ENCODE peak calls at places on chromosomes 5 and 9, in five cellular contexts. One of them, this sample, is unnamed.

GRCh38 chr9:33659915-33660314 is 135.4 kb upstream of the PRSS3 start:
- DNase-seq in epithelial cell of esophagus: no peak
- DNase-seq in activated CD4-positive, alpha-beta T cell treated with anti-CD3 and anti-CD28 coated beads for 24 hours: no peak
- DNase-seq in activated CD8-positive, alpha-beta memory T cell treated with anti-CD3 and anti-CD28 coated beads, Interleukin-2, amount 50 U/mL, for 4 hours: no peak
- DNase-seq in OCI-LY7: no peak
- DNase-seq in this sample: no peak

GRCh38 chr9:3999706-4000105 is 300.2 kb downstream of the GLIS3 start:
- DNase-seq in epithelial cell of esophagus: no peak
- DNase-seq in activated CD4-positive, alpha-beta T cell treated with anti-CD3 and anti-CD28 coated beads for 24 hours: no peak
- DNase-seq in activated CD8-positive, alpha-beta memory T cell treated with anti-CD3 and anti-CD28 coated beads, Interleukin-2, amount 50 U/mL, for 4 hours: no peak
- DNase-seq in OCI-LY7: no peak
- DNase-seq in this sample: no peak

GRCh38 chr5:156326718-156327259 is at the start of gene SGCD:
- DNase-seq in epithelial cell of esophagus: peak
- DNase-seq in activated CD4-positive, alpha-beta T cell treated with anti-CD3 and anti-CD28 coated beads for 24 hours: no peak
- DNase-seq in activated CD8-positive, alpha-beta memory T cell treated with anti-CD3 and anti-CD28 coated beads, Interleukin-2, amount 50 U/mL, for 4 hours: no peak
- DNase-seq in OCI-LY7: no peak
- DNase-seq in this sample: peak

GRCh38 chr5:16934669-16935068 is 1.4 kb downstream of the MYO10 start:
- DNase-seq in epithelial cell of esophagus: peak
- DNase-seq in activated CD4-positive, alpha-beta T cell treated with anti-CD3 and anti-CD28 coated beads for 24 hours: no peak
- DNase-seq in activated CD8-positive, alpha-beta memory T cell treated with anti-CD3 and anti-CD28 coated beads, Interleukin-2, amount 50 U/mL, for 4 hours: no peak
- DNase-seq in OCI-LY7: no peak
- DNase-seq in this sample: no peak

GRCh38 chr5:59149271-59149670 is 566.4 kb downstream of the RAB3C start:
- DNase-seq in epithelial cell of esophagus: no peak
- DNase-seq in activated CD4-positive, alpha-beta T cell treated with anti-CD3 and anti-CD28 coated beads for 24 hours: no peak
- DNase-seq in activated CD8-positive, alpha-beta memory T cell treated with anti-CD3 and anti-CD28 coated beads, Interleukin-2, amount 50 U/mL, for 4 hours: no peak
- DNase-seq in OCI-LY7: no peak
- DNase-seq in this sample: no peak

GRCh38 chr5:34012791-34013190 is 4.9 kb upstream of the AMACR start:
- DNase-seq in epithelial cell of esophagus: no peak
- DNase-seq in activated CD4-positive, alpha-beta T cell treated with anti-CD3 and anti-CD28 coated beads for 24 hours: no peak
- DNase-seq in activated CD8-positive, alpha-beta memory T cell treated with anti-CD3 and anti-CD28 coated beads, Interleukin-2, amount 50 U/mL, for 4 hours: no peak
- DNase-seq in OCI-LY7: no peak
- DNase-seq in this sample: no peak

GRCh38 chr5:148910216-148910615 is 83.8 kb downstream of the ADRB2 start:
- DNase-seq in epithelial cell of esophagus: peak
- DNase-seq in activated CD4-positive, alpha-beta T cell treated with anti-CD3 and anti-CD28 coated beads for 24 hours: no peak
- DNase-seq in activated CD8-positive, alpha-beta memory T cell treated with anti-CD3 and anti-CD28 coated beads, Interleukin-2, amount 50 U/mL, for 4 hours: no peak
- DNase-seq in OCI-LY7: no peak
- DNase-seq in this sample: no peak

GRCh38 chr5:111931658-111932057 is 174.7 kb upstream of the NREP start:
- DNase-seq in epithelial cell of esophagus: no peak
- DNase-seq in activated CD4-positive, alpha-beta T cell treated with anti-CD3 and anti-CD28 coated beads for 24 hours: no peak
- DNase-seq in activated CD8-positive, alpha-beta memory T cell treated with anti-CD3 and anti-CD28 coated beads, Interleukin-2, amount 50 U/mL, for 4 hours: no peak
- DNase-seq in OCI-LY7: no peak
- DNase-seq in this sample: no peak

GRCh38 chr9:77764894-77765780 is 117.0 kb upstream of the GNA14 start:
- DNase-seq in epithelial cell of esophagus: peak
- DNase-seq in activated CD4-positive, alpha-beta T cell treated with anti-CD3 and anti-CD28 coated beads for 24 hours: no peak
- DNase-seq in activated CD8-positive, alpha-beta memory T cell treated with anti-CD3 and anti-CD28 coated beads, Interleukin-2, amount 50 U/mL, for 4 hours: no peak
- DNase-seq in OCI-LY7: peak
- DNase-seq in this sample: no peak

GRCh38 chr9:113178087-113178486 is 27.3 kb downstream of the SLC31A2 start:
- DNase-seq in epithelial cell of esophagus: no peak
- DNase-seq in activated CD4-positive, alpha-beta T cell treated with anti-CD3 and anti-CD28 coated beads for 24 hours: no peak
- DNase-seq in activated CD8-positive, alpha-beta memory T cell treated with anti-CD3 and anti-CD28 coated beads, Interleukin-2, amount 50 U/mL, for 4 hours: no peak
- DNase-seq in OCI-LY7: no peak
- DNase-seq in this sample: no peak

GRCh38 chr9:121566401-121567141 is 66.9 kb upstream of the GGTA1 start:
- DNase-seq in epithelial cell of esophagus: peak
- DNase-seq in activated CD4-positive, alpha-beta T cell treated with anti-CD3 and anti-CD28 coated beads for 24 hours: no peak
- DNase-seq in activated CD8-positive, alpha-beta memory T cell treated with anti-CD3 and anti-CD28 coated beads, Interleukin-2, amount 50 U/mL, for 4 hours: no peak
- DNase-seq in OCI-LY7: no peak
- DNase-seq in this sample: peak

GRCh38 chr9:128341435-128341849 is 1.1 kb downstream of the SLC27A4 start:
- DNase-seq in epithelial cell of esophagus: peak
- DNase-seq in activated CD4-positive, alpha-beta T cell treated with anti-CD3 and anti-CD28 coated beads for 24 hours: peak
- DNase-seq in activated CD8-positive, alpha-beta memory T cell treated with anti-CD3 and anti-CD28 coated beads, Interleukin-2, amount 50 U/mL, for 4 hours: peak
- DNase-seq in OCI-LY7: peak
- DNase-seq in this sample: peak

GRCh38 chr9:108626743-108627142 is 229.0 kb downstream of the ACTL7B start:
- DNase-seq in epithelial cell of esophagus: no peak
- DNase-seq in activated CD4-positive, alpha-beta T cell treated with anti-CD3 and anti-CD28 coated beads for 24 hours: no peak
- DNase-seq in activated CD8-positive, alpha-beta memory T cell treated with anti-CD3 and anti-CD28 coated beads, Interleukin-2, amount 50 U/mL, for 4 hours: no peak
- DNase-seq in OCI-LY7: no peak
- DNase-seq in this sample: no peak

GRCh38 chr5:169697518-169697890 is 60.4 kb downstream of the DOCK2 start:
- DNase-seq in epithelial cell of esophagus: no peak
- DNase-seq in activated CD4-positive, alpha-beta T cell treated with anti-CD3 and anti-CD28 coated beads for 24 hours: no peak
- DNase-seq in activated CD8-positive, alpha-beta memory T cell treated with anti-CD3 and anti-CD28 coated beads, Interleukin-2, amount 50 U/mL, for 4 hours: no peak
- DNase-seq in OCI-LY7: no peak
- DNase-seq in this sample: no peak

GRCh38 chr9:37617837-37618236 is 25.4 kb upstream of the TOMM5 start:
- DNase-seq in epithelial cell of esophagus: peak
- DNase-seq in activated CD4-positive, alpha-beta T cell treated with anti-CD3 and anti-CD28 coated beads for 24 hours: no peak
- DNase-seq in activated CD8-positive, alpha-beta memory T cell treated with anti-CD3 and anti-CD28 coated beads, Interleukin-2, amount 50 U/mL, for 4 hours: no peak
- DNase-seq in OCI-LY7: no peak
- DNase-seq in this sample: no peak